ENCODE peak calls at places on chromosomes 2 and 18, in five cellular contexts. S is stomach; O is endodermal cell; E is CD8-positive, alpha-beta memory T cell; R is mesenchymal stem cell. Y is an unnamed sample.

GRCh38 chr2:202950592-202950991 is 38.5 kb downstream of the CARF start:
- DNase-seq in E (no peak), R (peak; percentile 47), S (no peak), O (no peak), Y (no peak)

GRCh38 chr2:222292113-222292737 is 6.6 kb downstream of the PAX3 start:
- DNase-seq in S (no peak), O (peak; percentile 61), E (no peak), R (no peak), Y (no peak)

GRCh38 chr2:149490296-149490695 is 97.3 kb downstream of the MMADHC start:
- DNase-seq in O (no peak), S (no peak), E (no peak), R (no peak), Y (no peak)

GRCh38 chr18:49768051-49768391 is 45.3 kb downstream of the ACAA2 start:
- DNase-seq in S (peak; percentile 65), E (no peak), R (peak; percentile 62), O (peak; percentile 93), Y (peak; percentile 48)

GRCh38 chr2:23925702-23926288 is 1.1 kb downstream of the ATAD2B start:
- DNase-seq in R (peak; percentile 78), O (no peak), S (peak; percentile 52), E (peak; percentile 71), Y (peak; percentile 63)

GRCh38 chr2:201665420-201666158 is 22.3 kb upstream of the TMEM237 start:
- DNase-seq in O (no peak), E (no peak), R (no peak), S (no peak), Y (no peak)

GRCh38 chr2:190766174-190766572 is 114.4 kb upstream of the GLS start:
- DNase-seq in O (no peak), R (no peak), E (no peak), S (no peak), Y (no peak)

GRCh38 chr18:80188643-80189010 is 58.7 kb downstream of the PARD6G start:
- DNase-seq in E (no peak), R (no peak), O (no peak), S (peak; percentile 15), Y (no peak)

GRCh38 chr18:4455113-4455811 is at the start of gene DLGAP1:
- DNase-seq in O (peak; percentile 92), S (peak; percentile 32), E (no peak), R (no peak), Y (peak; percentile 62)
- H3K4me3 ChIP-seq in O (peak within 1 kb of the TSS; percentile 90), S (peak within 1 kb of the TSS; percentile 39), E (no peak within 1 kb of the TSS), R (peak within 1 kb of the TSS; percentile 58), Y (peak within 1 kb of the TSS; percentile 44)

GRCh38 chr2:135662088-135662487 is 79.6 kb upstream of the UBXN4 start:
- DNase-seq in O (no peak), E (no peak), R (peak; percentile 28), S (no peak), Y (no peak)

GRCh38 chr2:135663148-135663700 is 78.4 kb upstream of the UBXN4 start:
- DNase-seq in S (no peak), E (no peak), O (no peak), R (peak; percentile 14), Y (no peak)

GRCh38 chr2:135664623-135665068 is 77.0 kb upstream of the UBXN4 start:
- DNase-seq in E (no peak), O (no peak), S (no peak), R (peak; percentile 22), Y (no peak)

DNA sequence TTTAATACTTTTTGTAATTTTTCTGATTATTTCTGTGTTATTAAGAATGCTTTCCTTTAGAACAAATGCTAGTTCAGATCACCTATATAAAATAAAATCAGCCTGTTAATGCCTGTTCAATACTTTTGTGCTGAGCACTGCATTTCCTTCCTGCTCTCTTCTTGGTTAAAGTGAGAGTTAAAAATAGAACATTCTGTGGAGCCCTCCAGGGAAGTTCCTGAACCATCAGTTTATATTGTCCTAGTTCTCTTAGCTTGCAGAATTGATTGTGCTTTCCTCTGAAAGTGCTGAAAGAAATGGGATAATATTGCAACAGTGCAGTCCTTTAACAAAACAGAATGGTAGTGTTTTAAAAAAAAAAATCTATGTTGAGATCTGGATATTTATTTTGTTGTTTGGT is 74.6 kb upstream of the UBXN4 start:
- DNase-seq in O (no peak), S (no peak), E (no peak), R (peak; percentile 70), Y (no peak)
- H3K36me3 ChIP-seq in O (peaks cover 16% of the 10 kb centered on the region), S (peaks cover 29% of the 10 kb centered on the region), E (no peaks in the 10 kb centered on the region), R (peaks cover 7% of the 10 kb centered on the region), Y (peaks cover 3% of the 10 kb centered on the region)

DNA sequence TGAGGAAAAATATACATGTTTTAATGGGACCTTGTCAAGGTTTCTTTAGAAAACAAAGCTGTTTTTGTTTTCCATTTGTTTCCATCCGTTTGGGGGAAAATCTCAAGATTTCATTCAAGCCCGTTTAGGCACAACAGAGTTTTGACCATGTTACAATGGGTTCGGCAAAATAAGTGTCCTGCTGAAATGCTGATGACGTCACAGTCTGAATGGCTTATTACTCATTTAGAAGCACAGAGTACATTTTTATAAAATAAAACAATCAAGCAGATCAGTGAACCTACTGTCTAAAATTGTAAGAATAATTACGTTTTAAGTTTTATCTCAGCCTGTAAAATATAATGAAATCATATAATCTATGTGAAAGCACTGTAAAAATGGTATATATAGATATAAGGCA is 174.2 kb downstream of the MYT1L start:
- DNase-seq in S (no peak), R (no peak), E (no peak), O (no peak), Y (no peak)
- H3K9me3 ChIP-seq in S (peaks cover 8% of the 10 kb centered on the region), R (peaks cover 30% of the 10 kb centered on the region), E (no peaks in the 10 kb centered on the region), O (peaks cover 6% of the 10 kb centered on the region), Y (no peaks in the 10 kb centered on the region)

GRCh38 chr2:20072436-20073158 is 21.2 kb upstream of the LAPTM4A start:
- DNase-seq in E (no peak), S (no peak), R (no peak), O (no peak), Y (no peak)
- H3K4me3 ChIP-seq in E (no peak overlapping the region), S (no peak overlapping the region), R (peak overlapping the region; percentile 73), O (no peak overlapping the region), Y (no peak overlapping the region)

Y was measured in lung.